ENCODE peak calls at places on chromosomes 3 and 15, in seven cellular contexts. V, F, S, E, C, D and M are unnamed samples.

GRCh38 chr15:94924971-94925593 is 693.7 kb downstream of the MCTP2 start:
- DNase-seq in F (no peak), D (no peak), C (no peak), S (no peak), E (no peak), V (no peak), M (no peak)

GRCh38 chr3:107598926-107599754 is 76.4 kb downstream of the BBX start:
- DNase-seq in V (peak), S (peak), F (peak), D (no peak), E (no peak), C (no peak), M (peak)

GRCh38 chr3:15007681-15008141 is 57.4 kb downstream of the MRPS25 start:
- DNase-seq in C (no peak), S (no peak), F (no peak), V (peak), D (peak), E (no peak), M (peak)

GRCh38 chr3:24263069-24263668 is 231.5 kb downstream of the THRB start:
- DNase-seq in C (no peak), S (no peak), E (no peak), D (no peak), V (no peak), F (no peak), M (no peak)

GRCh38 chr3:59750391-59750790 is 700.6 kb upstream of the CFAP20DC start:
- DNase-seq in D (peak), C (no peak), V (no peak), E (no peak), S (no peak), F (no peak), M (no peak)

GRCh38 chr15:67511606-67512005 is 9.3 kb upstream of the C15orf61 start:
- DNase-seq in F (no peak), V (peak), S (no peak), E (no peak), D (no peak), C (no peak), M (no peak)

GRCh38 chr3:2896281-2896967 is 213.8 kb downstream of the IL5RA start:
- DNase-seq in D (no peak), F (no peak), V (no peak), S (no peak), C (no peak), E (no peak), M (no peak)

GRCh38 chr3:164498917-164499316 is 579.4 kb downstream of the SI start:
- DNase-seq in E (no peak), C (no peak), V (no peak), D (no peak), F (no peak), S (no peak), M (no peak)

GRCh38 chr15:98719169-98719515 is 70.8 kb downstream of the IGF1R start:
- DNase-seq in V (no peak), C (no peak), E (no peak), S (no peak), F (no peak), D (no peak), M (peak)

GRCh38 chr3:61685755-61686154 is 124.4 kb downstream of the PTPRG start:
- DNase-seq in C (no peak), F (no peak), S (no peak), D (no peak), V (no peak), E (no peak), M (no peak)

GRCh38 chr3:195872800-195873199 is 35.6 kb downstream of the TNK2 start:
- DNase-seq in F (no peak), D (no peak), C (no peak), S (no peak), E (no peak), V (no peak), M (no peak)

GRCh38 chr3:101873619-101874018 is 24.3 kb downstream of the NFKBIZ start:
- DNase-seq in F (no peak), C (no peak), V (peak), D (no peak), S (no peak), E (no peak), M (peak)

GRCh38 chr3:10204921-10205320 is 40.2 kb downstream of the IRAK2 start:
- DNase-seq in E (no peak), F (no peak), V (peak), S (no peak), C (no peak), D (no peak), M (no peak)

GRCh38 chr3:34323517-34323916 is 525.1 kb downstream of the PDCD6IP start:
- DNase-seq in C (no peak), S (no peak), E (no peak), F (no peak), V (no peak), D (no peak), M (no peak)

GRCh38 chr3:190131329-190131728 is 10.6 kb upstream of the P3H2 start:
- DNase-seq in D (no peak), C (no peak), F (no peak), S (no peak), V (peak), E (no peak), M (peak)

GRCh38 chr3:169666501-169667379 is 3.2 kb upstream of the MECOM start:
- DNase-seq in F (no peak), C (peak), V (no peak), D (no peak), S (peak), E (peak), M (no peak)

GRCh38 chr15:66586155-66586976 is 20.6 kb upstream of the LCTL start:
- DNase-seq in C (no peak), S (no peak), D (no peak), V (no peak), F (no peak), E (no peak), M (no peak)

GRCh38 chr3:27758083-27758482 is 36.0 kb upstream of the EOMES start:
- DNase-seq in F (peak), D (peak), C (no peak), S (no peak), V (peak), E (no peak), M (peak)

GRCh38 chr15:39192376-39192775 is 388.5 kb upstream of the THBS1 start:
- DNase-seq in F (no peak), D (no peak), V (no peak), S (no peak), C (no peak), E (no peak), M (no peak)

GRCh38 chr3:50260027-50260941 is 8.7 kb upstream of the SEMA3B start:
- DNase-seq in F (peak), S (peak), D (peak), E (peak), V (peak), C (peak), M (peak)

GRCh38 chr3:133896002-133896761 is 500 bp upstream of the RAB6B start:
- DNase-seq in F (peak), D (no peak), V (no peak), E (no peak), S (no peak), C (no peak), M (peak)

GRCh38 chr3:118636841-118637240 is 397.8 kb downstream of the IGSF11 start:
- DNase-seq in F (peak), D (no peak), V (no peak), S (peak), C (no peak), E (no peak), M (no peak)

GRCh38 chr3:37521403-37521802 is 340.3 kb upstream of the CTDSPL start:
- DNase-seq in V (no peak), D (no peak), C (no peak), E (no peak), F (no peak), S (no peak), M (no peak)

GRCh38 chr3:65836047-65836446 is 202.7 kb downstream of the MAGI1 start:
- DNase-seq in V (peak), E (no peak), C (no peak), F (peak), S (no peak), D (no peak), M (peak)

DNA sequence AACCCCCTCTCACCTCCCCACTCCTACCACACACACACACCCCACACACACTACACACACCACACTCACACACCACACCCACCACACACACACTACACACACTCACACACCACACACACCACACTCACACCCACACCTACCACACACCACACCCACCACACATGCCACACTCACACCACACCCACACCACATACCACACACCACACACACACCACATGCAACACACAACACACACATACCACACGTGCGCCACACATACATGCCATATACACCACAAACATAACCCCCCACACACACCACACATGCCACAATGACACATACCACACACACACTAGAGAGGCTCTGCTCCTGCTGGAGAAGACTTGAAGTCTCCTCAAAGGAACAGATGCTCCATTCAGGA is 5.9 kb upstream of the ITPKA start:
- DNase-seq in D (no peak), E (no peak), F (no peak), V (peak), C (no peak), S (no peak), M (no peak)
- H2BK5ac ChIP-seq in D (no peak), E (no peak), F (no peak), V (peak), C (no peak), S (no peak), M (no peak)

GRCh38 chr3:58260261-58260731 is 22.7 kb downstream of the ABHD6 start:
- DNase-seq in F (no peak), D (no peak), E (no peak), V (peak), S (no peak), C (no peak), M (peak)
- H2BK5ac ChIP-seq in F (no peak), D (no peak), E (no peak), V (peak), S (no peak), C (peak), M (no peak)

DNA sequence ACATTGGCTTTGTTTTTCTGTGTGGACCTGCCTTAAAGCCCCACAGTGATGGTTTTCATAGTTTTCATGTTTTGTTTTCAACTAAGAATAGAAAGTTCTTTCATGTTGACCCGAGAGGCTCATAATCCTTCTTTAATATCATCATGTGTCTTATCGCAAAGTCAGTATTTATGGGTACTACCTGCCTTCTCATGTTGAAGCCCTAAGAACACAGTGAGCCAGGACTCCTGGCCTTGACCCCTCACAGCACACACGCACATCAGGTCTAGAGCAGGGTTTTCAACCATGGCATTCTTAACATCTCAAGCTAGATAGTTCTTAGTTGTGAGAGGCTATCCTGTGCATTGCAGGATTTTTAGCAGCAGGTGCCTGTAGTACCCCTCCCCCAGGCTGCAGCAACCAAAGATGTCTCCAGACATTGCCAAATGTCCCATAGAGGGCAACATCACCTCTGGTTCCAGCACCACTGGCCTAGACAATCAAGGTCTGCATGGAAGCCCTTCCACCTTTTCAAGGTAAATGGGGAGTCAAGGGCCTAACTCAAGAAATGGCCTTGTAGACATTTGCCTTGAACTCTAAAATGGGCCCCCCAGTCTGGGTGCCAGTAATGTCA is 118.3 kb downstream of the MTHFS start:
- DNase-seq in F (peak), E (no peak), D (no peak), S (no peak), C (no peak), V (no peak), M (no peak)
- H2BK5ac ChIP-seq in F (no peak), E (no peak), D (no peak), S (no peak), C (no peak), V (no peak), M (no peak)

GRCh38 chr15:75164625-75165024 is 37.1 kb upstream of the C15orf39 start:
- DNase-seq in S (no peak), D (no peak), V (no peak), E (no peak), C (no peak), F (no peak), M (no peak)
- H2BK5ac ChIP-seq in S (no peak), D (no peak), V (no peak), E (no peak), C (no peak), F (no peak), M (no peak)

DNA sequence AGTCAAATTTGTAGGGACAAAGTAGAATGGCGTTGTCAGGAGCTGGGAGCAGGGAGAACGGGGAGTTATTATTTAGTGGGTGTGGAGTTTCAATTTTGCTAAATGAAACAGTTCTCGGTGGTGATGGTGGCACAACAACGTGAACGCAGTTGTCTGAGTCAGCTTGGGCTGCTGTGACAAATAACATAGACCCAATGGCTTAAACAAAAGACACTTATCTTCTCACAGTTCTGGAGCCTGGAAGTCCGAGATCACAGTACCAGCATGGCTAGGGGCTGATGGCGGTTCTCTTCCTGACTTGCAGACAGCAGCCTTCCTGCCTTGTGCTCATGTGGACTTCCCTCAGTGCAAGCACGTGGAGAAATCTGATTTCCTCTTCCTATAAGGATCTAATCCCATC is 90.2 kb downstream of the CHSY1 start:
- DNase-seq in E (no peak), V (no peak), S (no peak), D (no peak), C (no peak), F (no peak), M (no peak)
- H2BK5ac ChIP-seq in E (no peak), V (no peak), S (no peak), D (no peak), C (no peak), F (no peak), M (no peak)

GRCh38 chr3:48369685-48370329 is 2.2 kb upstream of the FBXW12 start:
- DNase-seq in E (no peak), S (no peak), C (no peak), D (no peak), F (no peak), V (no peak), M (no peak)
- H2BK5ac ChIP-seq in E (no peak), S (no peak), C (no peak), D (no peak), F (no peak), V (no peak), M (no peak)